ENCODE peak calls at places on chromosomes 4 and X, in four cellular contexts. W is SK-N-SH; H is Peyer's patch; D is effector memory CD4-positive, alpha-beta T cell. J is an unnamed sample. For H3K36me3, the result is how much of the 10 kb centered on the place peaks cover.

GRCh38 chr4:140095694-140096482 is 58.1 kb downstream of the MAML3 start:
- DNase-seq in H (peak), D (peak), W (peak), J (peak)

GRCh38 chr4:99219479-99219878 is 433 bp upstream of the ADH6 start:
- DNase-seq in W (no peak), D (no peak), H (no peak), J (peak)

GRCh38 chrX:98191003-98191402 is 1307.3 kb downstream of the RPA4 start:
- DNase-seq in H (no peak), D (no peak), W (no peak), J (no peak)

GRCh38 chr4:71460368-71460767 is 121.5 kb downstream of the SLC4A4 start:
- DNase-seq in H (no peak), D (no peak), W (no peak), J (no peak)

GRCh38 chrX:91331476-91331875 is 103.2 kb upstream of the PABPC5 start:
- DNase-seq in H (no peak), D (no peak), W (no peak), J (no peak)

GRCh38 chrX:68789966-68790365 is 38.9 kb upstream of the EFNB1 start:
- DNase-seq in W (no peak), H (no peak), D (no peak), J (no peak)

GRCh38 chr4:183142566-183143545 is 43.8 kb downstream of the WWC2 start:
- DNase-seq in D (no peak), H (no peak), W (peak), J (peak)

GRCh38 chr4:139299536-139299935 is 1.8 kb upstream of the NAA15 start:
- DNase-seq in W (no peak), H (no peak), D (no peak), J (peak)

GRCh38 chr4:58515206-58515605 is 1405.0 kb upstream of the IGFBP7 start:
- DNase-seq in D (no peak), W (no peak), H (no peak), J (no peak)

GRCh38 chr4:181569553-181569952 is 673.6 kb upstream of the TENM3 start:
- DNase-seq in H (no peak), W (peak), D (no peak), J (peak)

GRCh38 chrX:10064736-10065135 is 92.0 kb upstream of the CLCN4 start:
- DNase-seq in W (no peak), H (no peak), D (no peak), J (no peak)

GRCh38 chr4:1116837-1117236 is 3.5 kb upstream of the RNF212 start:
- DNase-seq in W (no peak), D (no peak), H (no peak), J (no peak)

GRCh38 chr4:7295917-7296660 is 103.8 kb downstream of the SORCS2 start:
- DNase-seq in W (peak), H (no peak), D (no peak), J (no peak)

GRCh38 chr4:1982124-1983052 is 26.4 kb downstream of the NELFA start:
- DNase-seq in H (peak), D (no peak), W (no peak), J (no peak)

GRCh38 chrX:55057691-55058249 is 17.1 kb upstream of the PAGE2B start:
- DNase-seq in W (peak), D (no peak), H (peak), J (peak)

GRCh38 chr4:77193511-77194236 is 36.7 kb downstream of the CCNG2 start:
- DNase-seq in W (no peak), D (peak), H (peak), J (no peak)

GRCh38 chrX:16587776-16588175 is 62.2 kb upstream of the S100G start:
- DNase-seq in W (no peak), H (no peak), D (no peak), J (peak)

GRCh38 chr4:102076622-102077021 is 268.7 kb downstream of the SLC39A8 start:
- DNase-seq in D (no peak), W (no peak), H (no peak), J (peak)

GRCh38 chr4:180059216-180059881 is 2183.9 kb upstream of the TENM3 start:
- DNase-seq in W (peak), H (no peak), D (no peak), J (no peak)

GRCh38 chr4:17805580-17805979 is 5.0 kb downstream of the DCAF16 start:
- DNase-seq in W (no peak), H (no peak), D (no peak), J (no peak)

GRCh38 chrX:129706395-129707072 is 32.2 kb upstream of the XPNPEP2 start:
- DNase-seq in W (peak), D (no peak), H (no peak), J (no peak)

GRCh38 chr4:156790866-156791265 is 180.7 kb downstream of the PDGFC start:
- DNase-seq in W (no peak), D (no peak), H (no peak), J (no peak)

GRCh38 chr4:117156806-117157205 is 71.4 kb upstream of the TRAM1L1 start:
- DNase-seq in W (no peak), D (no peak), H (no peak), J (no peak)

GRCh38 chrX:151153086-151153485 is 23.3 kb upstream of the GPR50 start:
- DNase-seq in D (no peak), W (no peak), H (no peak), J (peak)

GRCh38 chr4:98778206-98778605 is 119.8 kb upstream of the TSPAN5 start:
- DNase-seq in H (peak), D (no peak), W (no peak), J (peak)

GRCh38 chr4:73776363-73776762 is 36.0 kb downstream of the CXCL8 start:
- DNase-seq in H (no peak), W (no peak), D (no peak), J (peak)

GRCh38 chr4:76600447-76600846 is 165.4 kb downstream of the SHROOM3 start:
- DNase-seq in W (no peak), D (no peak), H (no peak), J (peak)

GRCh38 chr4:47442980-47443379 is 20.5 kb downstream of the COMMD8 start:
- DNase-seq in H (no peak), D (no peak), W (no peak), J (no peak)

GRCh38 chrX:348461-349117 is 30.0 kb upstream of the GTPBP6 start:
- DNase-seq in H (no peak), W (no peak), D (no peak), J (no peak)
- H3K36me3 ChIP-seq in H (under half), W (under half), D (under half), J (under half)

GRCh38 chr4:169085015-169085414 is 75.0 kb upstream of the CBR4 start:
- DNase-seq in H (no peak), D (no peak), W (peak), J (no peak)

GRCh38 chr4:169079942-169080827 is 70.1 kb upstream of the CBR4 start:
- DNase-seq in D (no peak), W (peak), H (peak), J (peak)

DNA sequence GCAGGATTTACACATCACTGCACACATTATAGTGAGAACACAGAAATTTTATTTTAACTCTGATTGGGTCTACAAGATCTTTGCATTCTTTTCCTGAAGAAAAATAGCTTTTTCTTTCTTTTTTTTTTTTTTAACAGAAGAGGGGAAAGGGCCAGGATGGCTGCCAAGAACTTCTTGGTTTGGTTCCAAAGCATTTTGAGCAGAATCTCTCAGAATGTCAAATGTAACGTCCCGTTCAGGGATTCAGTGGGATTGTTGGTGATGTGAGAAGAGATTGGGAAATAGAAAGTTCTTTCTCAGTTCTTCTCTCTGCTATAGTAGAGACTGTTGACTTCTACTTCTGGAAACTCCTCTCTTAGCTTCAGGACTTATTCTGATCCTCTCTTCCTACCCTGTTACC is 70.9 kb upstream of the CBR4 start:
- DNase-seq in H (no peak), D (no peak), W (no peak), J (no peak)
- H3K4me3 ChIP-seq in H (no peak), D (no peak), W (no peak), J (no peak)

GRCh38 chr4:5757536-5757935 is 46.5 kb downstream of the EVC start:
- DNase-seq in D (no peak), H (no peak), W (no peak), J (no peak)

GRCh38 chr4:5757091-5757490 is 46.1 kb downstream of the EVC start:
- DNase-seq in W (no peak), D (no peak), H (no peak), J (no peak)

GRCh38 chr4:5759236-5760075 is 48.5 kb downstream of the EVC start:
- DNase-seq in H (no peak), D (no peak), W (no peak), J (peak)

GRCh38 chr4:5758741-5759140 is 47.7 kb downstream of the EVC start:
- DNase-seq in W (no peak), H (no peak), D (no peak), J (peak)

GRCh38 chr4:5757954-5758353 is 47.0 kb downstream of the EVC start:
- DNase-seq in W (no peak), H (no peak), D (no peak), J (no peak)
- H3K36me3 ChIP-seq in W (under half), H (under half), D (under half), J (under half)

GRCh38 chr4:169179609-169180526 is 90.9 kb downstream of the SH3RF1 start:
- DNase-seq in H (no peak), W (no peak), D (no peak), J (peak)
- H3K4me3 ChIP-seq in H (no peak), W (no peak), D (no peak), J (no peak)

GRCh38 chr4:119218093-119218492 is 5.6 kb downstream of the USP53 start:
- DNase-seq in W (no peak), H (no peak), D (no peak), J (no peak)

GRCh38 chr4:119221412-119221811 is 8.9 kb downstream of the USP53 start:
- DNase-seq in W (no peak), D (no peak), H (no peak), J (no peak)
- H3K36me3 ChIP-seq in W (under half), D (under half), H (under half), J (under half)

GRCh38 chrX:110964761-110965160 is 131.2 kb upstream of the PAK3 start:
- DNase-seq in W (no peak), D (no peak), H (no peak), J (no peak)
- H3K4me3 ChIP-seq in W (no peak), D (no peak), H (no peak), J (no peak)

GRCh38 chr4:3134201-3134600 is 59.7 kb downstream of the HTT start:
- DNase-seq in D (no peak), H (no peak), W (no peak), J (no peak)

GRCh38 chr4:3137908-3138307 is 63.4 kb downstream of the HTT start:
- DNase-seq in D (no peak), H (no peak), W (no peak), J (no peak)

GRCh38 chr4:3130826-3131225 is 56.3 kb downstream of the HTT start:
- DNase-seq in D (no peak), W (no peak), H (no peak), J (no peak)

GRCh38 chr4:3136454-3136853 is 62.0 kb downstream of the HTT start:
- DNase-seq in H (no peak), W (no peak), D (no peak), J (no peak)

DNA sequence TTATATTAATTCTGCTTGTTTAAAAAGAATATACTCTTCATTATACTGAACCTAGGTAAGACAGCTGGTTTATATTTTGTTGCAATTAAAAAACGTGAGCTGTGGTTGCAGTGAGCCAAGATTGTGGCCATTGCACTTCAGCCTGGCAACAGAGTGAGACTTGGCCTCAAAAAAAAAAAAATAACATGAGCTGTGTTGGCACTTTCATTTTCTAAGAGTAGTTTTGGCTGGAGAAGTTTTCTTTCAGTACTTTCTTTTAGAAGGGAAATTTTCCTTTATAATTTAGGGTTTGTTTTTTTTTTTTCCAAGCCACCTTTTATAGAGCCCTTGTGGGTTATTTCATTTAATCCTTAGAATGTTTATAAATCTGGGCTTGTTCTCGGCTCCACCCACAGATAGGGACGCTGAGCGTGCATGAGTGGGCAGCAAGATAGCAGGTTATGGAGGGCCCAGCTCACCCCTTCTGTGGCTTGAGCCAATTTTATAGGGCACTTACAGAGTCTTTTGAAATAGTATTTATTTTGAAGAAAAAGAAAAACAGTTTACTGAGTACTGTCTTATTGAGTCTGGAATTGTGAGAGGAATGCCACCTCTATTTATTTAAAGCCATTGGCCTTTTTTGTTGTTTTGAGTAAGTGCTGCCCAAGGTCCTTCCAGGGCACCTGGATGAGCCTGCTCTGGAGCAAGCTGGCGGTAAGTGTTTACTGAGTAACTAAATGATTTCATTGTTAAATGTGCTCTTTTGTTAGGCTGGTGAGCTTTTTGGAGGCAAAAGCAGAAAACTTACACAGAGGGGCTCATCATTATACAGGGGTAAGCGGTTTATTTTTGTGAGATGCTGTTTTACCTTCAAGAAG is 60.9 kb downstream of the HTT start:
- DNase-seq in W (no peak), D (no peak), H (no peak), J (no peak)
- H3K36me3 ChIP-seq in W (half or more), D (half or more), H (half or more), J (under half)

DNA sequence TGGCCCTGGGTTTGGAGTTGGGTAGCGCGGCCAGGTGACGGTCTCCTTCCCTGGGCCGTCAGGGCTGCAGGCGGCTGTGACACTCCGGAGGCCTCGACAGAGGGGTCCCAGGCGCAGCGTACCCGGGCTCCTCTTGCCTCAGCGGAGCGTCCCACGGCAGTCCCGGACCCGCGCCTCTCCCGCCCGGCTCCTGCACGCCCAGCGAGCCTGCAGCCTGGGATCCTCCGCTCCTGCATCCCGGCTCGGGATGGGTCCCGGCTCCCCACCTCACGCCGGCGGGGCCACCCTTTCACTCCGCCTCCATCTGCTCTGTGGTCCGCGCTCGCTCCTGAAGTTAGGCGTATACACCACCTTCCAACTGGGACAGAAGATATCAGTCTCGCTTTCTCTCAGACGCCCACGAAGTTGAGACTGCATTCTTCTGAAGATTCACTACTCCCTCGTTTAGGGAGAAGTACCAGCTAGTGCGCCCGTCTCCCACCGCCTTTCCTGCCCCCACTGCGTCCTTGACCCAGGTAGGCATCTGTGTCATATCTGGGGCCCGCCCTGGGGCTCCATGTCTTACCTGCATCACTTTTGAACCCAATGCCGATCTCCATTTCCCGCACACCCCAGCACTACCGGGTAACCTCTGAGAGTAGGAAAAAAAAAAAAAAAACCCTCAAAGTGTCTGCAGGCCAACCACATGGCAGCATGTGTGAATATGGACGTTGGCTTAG is 32.3 kb upstream of the KDR start:
- DNase-seq in H (no peak), W (no peak), D (no peak), J (no peak)
- H3K4me3 ChIP-seq in H (no peak), W (no peak), D (no peak), J (no peak)

J was measured in bronchial epithelial cell.